ENCODE peak calls at places on chromosome 2, in four cellular contexts. P is IMR-90, E is endothelial cell of umbilical vein, N is GM12878. Z is an unnamed sample.

GRCh38 chr2:173171924-173172643 is 96.4 kb downstream of the MAP3K20 start:
- DNase-seq in P (peak), E (no peak), N (no peak), Z (no peak)

GRCh38 chr2:10255189-10256030 is 47.3 kb upstream of the HPCAL1 start:
- DNase-seq in P (no peak), N (no peak), E (no peak), Z (no peak)

GRCh38 chr2:159044804-159045286 is 76.4 kb downstream of the TANC1 start:
- DNase-seq in N (no peak), E (no peak), P (no peak), Z (no peak)

GRCh38 chr2:157349949-157350510 is 24.4 kb upstream of the ERMN start:
- DNase-seq in N (no peak), P (peak), E (no peak), Z (no peak)

GRCh38 chr2:173159794-173160463 is 84.3 kb downstream of the MAP3K20 start:
- DNase-seq in E (peak), P (peak), N (no peak), Z (no peak)

GRCh38 chr2:234074751-234075520 is 24.4 kb downstream of the SPP2 start:
- DNase-seq in P (no peak), E (no peak), N (no peak), Z (no peak)

GRCh38 chr2:68643874-68644485 is 601 bp downstream of the PROKR1 start:
- DNase-seq in N (no peak), E (no peak), P (no peak), Z (no peak)

GRCh38 chr2:173493874-173494273 is 139.2 kb downstream of the CDCA7 start:
- DNase-seq in N (no peak), P (no peak), E (no peak), Z (no peak)

GRCh38 chr2:230932556-230933511 is 7.8 kb upstream of the GPR55 start:
- DNase-seq in N (no peak), P (peak), E (no peak), Z (no peak)

DNA sequence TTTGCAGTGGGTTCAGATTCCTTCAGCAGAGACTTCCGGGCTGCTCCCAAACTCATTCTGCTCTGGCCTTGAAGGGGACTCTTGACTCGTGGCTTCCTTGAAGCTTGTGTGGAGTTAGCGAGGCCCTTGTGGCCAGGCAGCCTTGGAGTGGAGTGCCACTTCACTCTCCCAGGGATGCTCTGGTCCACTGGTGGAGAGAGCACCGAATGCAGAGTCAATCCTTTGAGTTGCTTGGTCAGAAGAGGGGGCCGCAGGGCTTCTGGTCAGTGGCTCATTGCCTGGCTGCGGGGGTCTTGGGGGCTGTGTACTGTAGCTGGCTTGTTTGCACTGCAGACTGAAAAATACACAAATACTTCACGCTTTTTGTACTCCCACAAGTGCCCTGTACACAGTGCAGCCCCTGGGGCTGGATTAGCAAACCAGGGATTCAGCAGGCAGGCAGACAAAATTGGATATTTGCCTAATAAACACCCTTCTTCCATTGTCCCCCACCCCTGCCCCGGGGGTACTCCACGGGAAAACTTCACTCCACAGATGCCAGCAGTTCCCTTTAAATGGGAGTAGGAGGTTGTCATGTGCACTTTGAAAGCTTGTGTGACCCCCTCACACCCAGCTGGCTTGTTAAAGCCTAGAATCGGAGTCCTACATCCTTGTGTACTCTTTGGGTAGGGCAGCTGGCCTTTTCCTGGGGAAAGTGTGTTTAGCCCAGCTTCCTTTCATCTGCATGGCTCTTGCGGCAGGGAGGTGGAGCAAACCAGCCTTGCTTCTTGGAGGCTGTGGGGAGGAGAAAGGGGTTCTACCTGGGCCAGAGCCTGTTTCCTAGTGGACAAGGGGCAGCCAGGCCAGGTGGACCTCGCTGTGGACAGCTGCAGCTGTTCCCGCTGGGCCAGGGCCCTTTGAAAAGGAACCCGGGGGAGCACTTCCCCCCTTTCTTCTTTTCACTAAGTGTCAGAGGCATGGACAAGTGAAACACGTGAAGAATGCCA is 3.4 kb downstream of the GLI2 start:
- DNase-seq in N (no peak), P (no peak), E (no peak), Z (no peak)
- TF ChIP-seq FOS in N (no peak), P (no peak), E (no peak), Z (no peak)

DNA sequence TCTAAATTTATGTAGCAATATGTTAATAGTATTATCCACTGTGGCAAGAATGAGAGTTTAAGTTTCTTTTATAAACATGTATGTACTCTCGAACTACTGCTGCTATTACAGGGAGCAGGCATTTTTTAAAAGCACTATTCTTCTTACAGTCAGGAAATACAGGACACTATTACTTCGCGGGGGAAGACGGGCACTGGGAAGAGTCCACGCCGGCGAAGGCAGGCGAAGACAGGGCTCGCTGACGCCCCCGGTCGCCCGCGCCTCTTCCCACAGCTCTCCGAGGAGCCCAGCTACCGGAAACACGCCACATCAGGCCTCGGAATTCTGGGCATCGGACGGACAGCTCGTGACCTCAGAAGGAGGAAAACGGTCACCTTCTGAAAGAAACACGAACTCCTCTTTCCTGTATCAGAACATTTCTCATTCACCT is 90.2 kb downstream of the FAM161A start:
- DNase-seq in N (no peak), E (no peak), P (peak), Z (peak)
- TF ChIP-seq CTCF in N (no peak), E (peak), P (peak), Z (peak)

DNA sequence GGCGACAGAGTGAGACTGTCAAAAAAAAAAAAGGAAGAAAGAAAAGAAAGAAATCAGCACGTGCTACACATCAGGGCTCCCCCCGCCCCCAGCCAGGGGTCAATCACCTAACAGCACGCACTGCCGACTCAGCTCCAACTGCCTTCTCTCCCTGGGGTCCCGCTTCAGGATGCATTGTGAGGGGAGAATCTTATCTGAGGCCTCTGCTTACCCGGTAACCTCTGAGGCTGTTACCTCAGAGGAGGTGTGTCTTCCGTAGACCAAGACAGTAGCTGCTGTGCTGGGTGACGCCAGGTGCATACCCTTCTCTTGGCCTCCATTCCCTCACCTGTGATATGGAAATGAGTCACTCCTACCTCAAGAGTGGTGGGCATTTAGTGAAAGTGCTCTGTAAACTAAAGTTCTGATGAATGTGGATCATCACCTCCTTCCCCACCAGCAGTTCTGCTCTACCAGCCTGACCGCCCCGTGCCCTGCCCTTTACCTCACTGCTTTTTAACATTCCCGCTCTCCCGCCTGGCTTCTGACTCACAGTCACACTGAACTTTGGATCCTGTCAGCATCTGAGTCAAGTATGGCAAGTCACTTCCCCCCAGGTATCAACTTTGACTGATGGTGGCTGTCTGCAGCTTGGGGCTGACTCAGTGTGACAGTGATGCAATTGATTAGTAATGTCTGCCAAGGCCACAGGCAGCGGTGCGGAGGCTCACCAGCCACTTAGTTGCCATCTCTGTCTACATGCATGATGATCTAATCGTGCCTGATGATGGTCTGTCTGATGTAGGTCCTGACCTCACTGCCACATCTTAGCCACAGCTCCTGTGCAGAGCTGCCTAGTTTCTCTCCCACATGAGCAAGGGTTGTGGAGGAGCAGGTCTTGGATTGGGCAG is 20.1 kb downstream of the ARID5A start:
- DNase-seq in E (peak), N (no peak), P (peak), Z (no peak)
- TF ChIP-seq FOS in E (peak), N (no peak), P (peak), Z (no peak)

GRCh38 chr2:233061007-233061590 is 957 bp downstream of the INPP5D start:
- DNase-seq in P (no peak), E (peak), N (no peak), Z (no peak)

GRCh38 chr2:233060500-233061006 is 411 bp downstream of the INPP5D start:
- DNase-seq in E (no peak), N (no peak), P (no peak), Z (no peak)

GRCh38 chr2:233062946-233063268 is 2.8 kb downstream of the INPP5D start:
- DNase-seq in E (no peak), N (no peak), P (no peak), Z (no peak)

GRCh38 chr2:233062447-233062842 is 2.3 kb downstream of the INPP5D start:
- DNase-seq in P (no peak), E (no peak), N (no peak), Z (no peak)

GRCh38 chr2:233061591-233062446 is 1.7 kb downstream of the INPP5D start:
- DNase-seq in E (peak), N (no peak), P (peak), Z (peak)
- TF ChIP-seq CTCF in E (peak), N (peak), P (peak), Z (peak)

DNA sequence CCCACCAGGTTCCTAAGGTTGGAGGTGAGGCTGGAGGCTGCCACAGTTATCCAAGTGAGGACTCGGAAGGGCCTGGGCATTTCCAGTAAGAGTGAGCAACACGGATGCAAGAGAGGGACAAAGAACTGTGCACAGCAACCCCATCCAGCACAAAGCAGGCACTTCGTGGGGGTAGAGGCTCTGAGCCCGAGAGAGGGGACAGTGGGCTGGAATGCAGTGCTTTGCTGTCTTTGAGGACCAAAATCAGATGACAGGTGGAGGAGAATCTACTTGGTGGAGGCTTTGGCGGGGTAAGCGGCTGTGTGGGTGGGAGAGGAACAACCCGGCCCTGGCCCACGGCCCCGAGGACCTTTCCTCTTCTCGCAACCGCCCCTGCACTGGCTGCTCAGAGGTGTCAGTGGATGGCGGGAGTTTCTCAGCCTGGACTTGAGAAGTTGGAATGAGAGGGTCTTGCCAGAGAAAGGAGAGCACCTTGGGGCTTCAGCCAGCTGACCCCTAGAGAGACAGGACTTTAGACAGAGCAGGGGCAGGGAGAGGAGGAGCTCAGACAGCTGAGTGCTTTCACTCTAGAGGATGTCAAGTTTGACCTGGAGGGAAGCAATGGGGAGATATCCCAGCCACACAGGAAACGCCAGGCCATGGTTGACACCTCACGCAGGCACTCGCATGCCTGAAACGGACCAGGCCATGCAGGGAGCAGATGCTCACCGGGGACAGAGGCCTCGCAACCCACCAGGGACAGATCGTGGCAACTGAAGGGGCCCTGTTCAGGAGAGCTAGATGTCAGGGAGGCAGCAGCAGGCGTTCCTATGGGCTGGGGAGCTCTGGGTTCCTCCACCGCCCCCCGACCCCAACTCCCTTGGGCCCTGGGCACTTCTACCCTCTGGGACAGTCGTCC is 11.6 kb downstream of the RAMP1 start:
- DNase-seq in E (no peak), P (no peak), N (no peak), Z (no peak)
- TF ChIP-seq FOS in E (no peak), P (no peak), N (no peak), Z (no peak)

DNA sequence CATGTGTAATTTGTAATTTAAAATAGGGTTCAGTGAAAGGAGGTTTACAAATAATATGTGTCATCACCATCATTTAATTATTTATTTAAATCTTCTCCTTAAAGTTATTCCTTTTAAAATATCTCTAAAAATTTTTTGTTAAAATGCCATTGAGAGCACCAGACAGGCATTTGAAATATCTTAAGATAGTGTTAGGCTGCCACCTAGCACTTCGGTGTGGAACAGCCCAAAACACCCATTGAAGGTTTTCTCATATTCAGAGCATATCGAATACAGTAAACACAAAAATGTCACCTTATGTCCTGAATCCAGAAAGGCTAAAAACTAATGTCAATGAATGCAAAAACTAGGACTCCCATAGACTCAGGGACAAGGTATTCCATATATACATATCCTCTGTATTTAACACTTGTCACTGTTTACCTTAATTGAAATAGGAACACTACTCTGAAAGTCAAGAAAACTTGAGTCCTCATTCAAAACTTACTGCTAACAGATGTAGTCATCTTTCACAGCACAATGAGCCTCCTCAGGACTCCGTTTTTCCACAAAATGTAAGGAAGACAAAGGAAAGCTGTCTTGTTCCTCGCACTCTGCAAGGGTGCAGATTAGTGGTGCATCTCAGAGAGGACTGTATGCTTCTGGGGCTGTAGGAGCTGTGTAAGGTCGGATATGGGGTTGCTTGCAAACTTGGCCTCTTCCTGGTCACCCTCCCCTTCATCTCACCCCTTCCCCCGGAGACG is 329.5 kb downstream of the PAX3 start:
- DNase-seq in E (peak), P (peak), N (no peak), Z (peak)
- TF ChIP-seq CTCF in E (peak), P (peak), N (peak), Z (no peak)

Z was measured in K562.